ENCODE peak calls at places on chromosomes 16 and 17, in nine cellular contexts. Q is left lung; O is neuronal stem cell; W is A673; V is SJSA1; X is CD4-positive, CD25-positive, alpha-beta regulatory T cell; L is transverse colon; B is heart right ventricle; T is HCT116. N is an unnamed sample.

GRCh38 chr17:2700031-2700490 is 11.5 kb downstream of the CLUH start:
- DNase-seq in Q (peak), L (no peak), X (no peak), B (no peak), T (no peak), V (no peak), O (no peak), W (no peak), N (peak)

GRCh38 chr16:50624449-50624782 is 56.7 kb downstream of the SNX20 start:
- DNase-seq in W (no peak), V (no peak), L (no peak), O (no peak), T (no peak), B (no peak), X (no peak), Q (no peak), N (no peak)

GRCh38 chr17:73393962-73394361 is 82.2 kb upstream of the CDC42EP4 start:
- DNase-seq in X (no peak), B (no peak), V (no peak), O (no peak), T (peak), W (peak), L (no peak), Q (peak), N (no peak)

GRCh38 chr17:56834380-56835258 is 668 bp downstream of the DGKE start:
- DNase-seq in W (no peak), V (no peak), O (peak), Q (peak), B (peak), L (peak), T (no peak), X (peak), N (peak)

GRCh38 chr17:14304876-14305636 is 4.2 kb downstream of the HS3ST3B1 start:
- DNase-seq in L (no peak), O (no peak), V (no peak), T (no peak), B (no peak), Q (no peak), X (peak), W (no peak), N (peak)

GRCh38 chr16:15529673-15530072 is 95.3 kb downstream of the BMERB1 start:
- DNase-seq in Q (no peak), X (no peak), B (no peak), T (no peak), W (no peak), V (no peak), O (no peak), L (no peak), N (no peak)

GRCh38 chr16:89199241-89200123 is 855 bp downstream of the SLC22A31 start:
- DNase-seq in O (no peak), W (no peak), L (no peak), B (no peak), Q (peak), X (no peak), T (no peak), V (no peak), N (no peak)

GRCh38 chr16:22743401-22743800 is 70.6 kb upstream of the HS3ST2 start:
- DNase-seq in Q (no peak), V (no peak), B (no peak), T (no peak), X (no peak), O (no peak), W (no peak), L (no peak), N (no peak)

GRCh38 chr16:29994613-29995329 is 646 bp downstream of the HIRIP3 start:
- DNase-seq in W (peak), V (no peak), L (peak), O (no peak), X (no peak), B (peak), T (no peak), Q (peak), N (peak)

GRCh38 chr16:59039066-59039465 is 304.9 kb upstream of the GOT2 start:
- DNase-seq in L (no peak), W (no peak), V (no peak), B (no peak), X (no peak), T (no peak), O (no peak), Q (no peak), N (no peak)

GRCh38 chr16:28822520-28823290 is at the start of gene ATXN2L:
- DNase-seq in W (peak), L (peak), T (peak), Q (peak), O (peak), V (peak), X (peak), B (peak), N (peak)

GRCh38 chr17:36720131-36720530 is 118.7 kb downstream of the MRM1 start:
- DNase-seq in Q (no peak), T (no peak), L (no peak), W (no peak), X (no peak), V (no peak), B (no peak), O (no peak), N (no peak)

GRCh38 chr16:20178297-20178696 is 104.6 kb upstream of the GPR139 start:
- DNase-seq in V (no peak), X (no peak), L (no peak), Q (no peak), T (no peak), B (no peak), W (no peak), O (no peak), N (no peak)

GRCh38 chr16:81212830-81213465 is 25.5 kb upstream of the BCO1 start:
- DNase-seq in X (no peak), O (no peak), Q (no peak), T (no peak), W (peak), V (no peak), B (no peak), L (no peak), N (peak)

GRCh38 chr17:80254396-80255241 is 6.0 kb upstream of the RNF213 start:
- DNase-seq in O (no peak), V (peak), L (peak), Q (peak), B (no peak), T (peak), W (peak), X (peak), N (no peak)

GRCh38 chr16:67349172-67349571 is 22.6 kb downstream of the LRRC36 start:
- DNase-seq in B (no peak), W (peak), Q (no peak), T (peak), V (peak), O (no peak), L (no peak), X (peak), N (no peak)

GRCh38 chr17:412211-413015 is 59.8 kb upstream of the RPH3AL start:
- DNase-seq in T (peak), V (peak), O (peak), X (peak), W (peak), Q (no peak), L (peak), B (peak), N (peak)

GRCh38 chr17:19238167-19238505 is 970 bp downstream of the EPN2 start:
- DNase-seq in Q (peak), V (peak), X (no peak), T (no peak), W (peak), L (peak), B (peak), O (peak), N (peak)

GRCh38 chr16:89741342-89742014 is 20.1 kb downstream of the ZNF276 start:
- DNase-seq in T (no peak), B (no peak), O (no peak), X (no peak), V (no peak), W (no peak), Q (no peak), L (no peak), N (no peak)

GRCh38 chr17:68539536-68540469 is 27.6 kb downstream of the PRKAR1A start:
- DNase-seq in W (no peak), L (no peak), V (no peak), T (no peak), X (peak), O (peak), B (no peak), Q (no peak), N (no peak)
- H3K27ac ChIP-seq in W (no peak), L (no peak), V (no peak), T (no peak), X (no peak), O (no peak), B (peak), Q (peak), N (no peak)

GRCh38 chr17:40481106-40481505 is 20.3 kb downstream of the TNS4 start:
- DNase-seq in L (no peak), B (no peak), V (no peak), O (no peak), X (no peak), W (no peak), T (no peak), Q (no peak), N (no peak)
- H3K27ac ChIP-seq in L (no peak), B (no peak), V (no peak), O (no peak), X (peak), W (no peak), T (peak), Q (no peak), N (no peak)

GRCh38 chr17:8583954-8584353 is 46.6 kb downstream of the MYH10 start:
- DNase-seq in V (no peak), Q (no peak), L (no peak), T (no peak), W (no peak), X (no peak), O (no peak), B (no peak), N (no peak)

GRCh38 chr17:8576895-8577294 is 53.6 kb downstream of the MYH10 start:
- DNase-seq in W (no peak), O (no peak), X (no peak), L (no peak), B (no peak), Q (no peak), V (no peak), T (no peak), N (no peak)

GRCh38 chr17:8577868-8578267 is 52.7 kb downstream of the MYH10 start:
- DNase-seq in Q (no peak), X (peak), B (no peak), V (no peak), L (no peak), W (no peak), T (no peak), O (no peak), N (no peak)

GRCh38 chr17:8585911-8586310 is 44.6 kb downstream of the MYH10 start:
- DNase-seq in V (no peak), X (no peak), L (no peak), O (no peak), W (no peak), B (no peak), T (no peak), Q (no peak), N (no peak)

DNA sequence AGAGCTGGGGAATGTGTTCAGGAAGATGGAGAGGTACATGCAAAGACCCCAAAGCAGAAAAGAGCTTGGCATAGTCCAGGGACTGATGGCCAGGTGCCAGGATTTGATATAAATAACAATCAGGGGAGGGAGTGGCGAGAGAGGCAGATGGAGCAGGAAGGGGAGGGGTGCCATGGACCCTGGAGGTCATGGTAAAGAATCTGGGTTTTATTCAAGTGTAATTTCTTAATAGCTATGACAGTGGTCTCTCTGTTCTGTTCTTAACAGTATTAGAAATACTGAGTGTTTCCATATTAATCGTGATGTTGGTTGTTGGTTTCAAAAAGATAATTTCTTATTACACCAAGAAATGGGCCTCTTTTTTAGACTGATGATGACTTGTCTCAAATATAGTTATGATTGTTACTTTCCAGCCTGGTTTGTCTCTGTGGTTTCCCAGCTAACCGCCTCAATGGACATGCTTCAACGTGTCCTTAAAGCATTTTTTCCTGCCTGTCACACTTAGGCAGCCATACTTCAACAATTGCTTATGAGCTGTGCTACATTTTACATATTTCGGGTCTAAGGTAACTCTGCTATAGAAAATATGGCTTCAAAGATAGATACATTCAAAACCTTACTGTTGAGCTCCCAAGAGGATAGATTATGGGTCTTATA is 49.4 kb downstream of the MYH10 start:
- DNase-seq in B (no peak), L (no peak), X (no peak), T (no peak), O (no peak), V (no peak), Q (no peak), W (no peak), N (no peak)
- H3K27ac ChIP-seq in B (no peak), L (no peak), X (no peak), T (no peak), O (no peak), V (no peak), Q (no peak), W (no peak), N (no peak)

DNA sequence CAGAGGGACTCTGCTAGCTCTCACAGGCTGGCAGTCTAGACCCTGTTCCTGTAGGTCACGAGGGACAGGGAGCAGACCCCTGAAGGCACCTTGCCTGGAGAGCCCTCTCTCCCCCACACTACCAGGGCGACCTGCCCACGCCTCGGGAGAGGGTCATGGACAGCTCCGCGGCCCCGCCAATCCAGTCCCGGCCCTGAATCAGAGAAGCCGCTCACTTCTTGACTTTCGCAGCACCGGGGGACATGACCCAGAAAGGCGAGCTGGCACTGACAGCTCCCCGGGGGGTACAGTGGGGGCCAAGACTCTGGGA is 5.1 kb downstream of the KIFC3 start:
- DNase-seq in T (no peak), X (no peak), Q (no peak), L (no peak), O (no peak), V (no peak), W (no peak), B (no peak), N (no peak)
- H3K27ac ChIP-seq in T (peak), X (no peak), Q (peak), L (no peak), O (no peak), V (no peak), W (peak), B (peak), N (no peak)

GRCh38 chr17:82202981-82203380 is 9.7 kb downstream of the CCDC57 start:
- DNase-seq in W (no peak), Q (no peak), T (no peak), B (no peak), L (no peak), O (no peak), X (no peak), V (no peak), N (no peak)

GRCh38 chr17:82200135-82200534 is 12.5 kb downstream of the CCDC57 start:
- DNase-seq in T (no peak), V (no peak), O (no peak), X (no peak), W (no peak), L (no peak), Q (no peak), B (no peak), N (no peak)

GRCh38 chr17:82199496-82199895 is 13.1 kb downstream of the CCDC57 start:
- DNase-seq in T (no peak), B (no peak), V (no peak), L (no peak), Q (no peak), X (no peak), W (no peak), O (no peak), N (no peak)

GRCh38 chr17:82201498-82201910 is 11.1 kb downstream of the CCDC57 start:
- DNase-seq in L (no peak), V (no peak), W (no peak), T (no peak), Q (no peak), O (no peak), X (no peak), B (no peak), N (no peak)

DNA sequence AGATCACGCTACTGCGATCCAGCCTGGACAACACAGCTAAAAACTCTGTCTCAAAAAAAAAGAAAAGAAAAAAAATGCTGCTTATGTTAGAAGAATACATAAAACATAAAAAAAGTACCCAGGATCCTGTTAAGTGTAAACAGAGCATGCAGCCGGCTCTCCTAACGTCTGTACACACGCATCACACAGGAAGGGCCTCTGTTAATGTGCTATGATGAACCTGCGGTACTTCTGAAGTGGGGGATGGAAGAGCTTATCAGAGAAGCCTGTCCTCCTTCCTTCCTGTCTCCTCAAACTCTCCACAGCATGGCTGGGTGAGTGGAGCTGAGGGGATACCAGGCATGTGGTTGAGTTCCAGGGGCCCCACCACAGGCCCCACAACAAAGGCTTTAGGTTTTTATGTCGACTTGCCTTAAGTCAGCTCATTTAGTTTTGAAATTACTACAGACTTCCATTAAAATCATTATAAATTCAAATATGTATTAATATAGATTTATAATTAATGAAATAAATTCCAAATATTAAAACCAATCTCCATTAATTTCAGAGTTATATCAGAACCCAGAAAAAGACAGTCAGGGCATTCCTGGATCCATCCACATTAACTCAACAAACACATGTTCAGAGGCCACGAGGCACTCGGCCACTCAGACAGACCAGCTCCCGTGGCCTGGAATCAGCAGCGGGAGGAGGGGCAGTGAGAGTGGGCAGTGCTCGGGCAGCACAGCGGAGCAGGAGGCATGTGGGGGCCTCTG is 11.7 kb downstream of the CCDC57 start:
- DNase-seq in T (no peak), Q (no peak), B (no peak), X (peak), W (no peak), V (no peak), L (no peak), O (no peak), N (no peak)
- H3K27ac ChIP-seq in T (no peak), Q (no peak), B (no peak), X (peak), W (no peak), V (no peak), L (no peak), O (no peak), N (no peak)

GRCh38 chr17:10075919-10076318 is 122.5 kb downstream of the GAS7 start:
- DNase-seq in O (no peak), W (no peak), L (no peak), T (no peak), X (no peak), B (no peak), Q (no peak), V (no peak), N (no peak)
- H3K27ac ChIP-seq in O (no peak), W (no peak), L (no peak), T (no peak), X (no peak), B (no peak), Q (no peak), V (no peak), N (no peak)

GRCh38 chr17:15456486-15456885 is 10.9 kb downstream of the CDRT4 start:
- DNase-seq in Q (no peak), T (no peak), L (no peak), B (peak), X (no peak), W (no peak), V (no peak), O (no peak), N (no peak)

GRCh38 chr17:15453782-15454181 is 13.6 kb downstream of the CDRT4 start:
- DNase-seq in V (no peak), Q (no peak), T (no peak), O (no peak), B (no peak), W (no peak), X (no peak), L (no peak), N (no peak)

GRCh38 chr17:15453246-15453645 is 14.2 kb downstream of the CDRT4 start:
- DNase-seq in O (no peak), T (no peak), X (no peak), Q (no peak), V (peak), W (no peak), L (no peak), B (no peak), N (no peak)

GRCh38 chr17:15452746-15453145 is 14.7 kb downstream of the CDRT4 start:
- DNase-seq in L (no peak), X (no peak), W (no peak), T (no peak), B (no peak), Q (no peak), O (no peak), V (peak), N (no peak)

GRCh38 chr17:15454328-15454727 is 13.1 kb downstream of the CDRT4 start:
- DNase-seq in T (no peak), W (no peak), Q (no peak), V (no peak), B (no peak), O (no peak), X (no peak), L (no peak), N (no peak)
- H3K27ac ChIP-seq in T (no peak), W (no peak), Q (no peak), V (no peak), B (no peak), O (no peak), X (no peak), L (no peak), N (no peak)

GRCh38 chr16:27703545-27703944 is 153.6 kb downstream of the KATNIP start:
- DNase-seq in L (no peak), W (peak), B (no peak), T (no peak), O (no peak), V (peak), Q (no peak), X (no peak), N (no peak)
- H3K27ac ChIP-seq in L (no peak), W (no peak), B (no peak), T (no peak), O (no peak), V (peak), Q (no peak), X (no peak), N (no peak)

DNA sequence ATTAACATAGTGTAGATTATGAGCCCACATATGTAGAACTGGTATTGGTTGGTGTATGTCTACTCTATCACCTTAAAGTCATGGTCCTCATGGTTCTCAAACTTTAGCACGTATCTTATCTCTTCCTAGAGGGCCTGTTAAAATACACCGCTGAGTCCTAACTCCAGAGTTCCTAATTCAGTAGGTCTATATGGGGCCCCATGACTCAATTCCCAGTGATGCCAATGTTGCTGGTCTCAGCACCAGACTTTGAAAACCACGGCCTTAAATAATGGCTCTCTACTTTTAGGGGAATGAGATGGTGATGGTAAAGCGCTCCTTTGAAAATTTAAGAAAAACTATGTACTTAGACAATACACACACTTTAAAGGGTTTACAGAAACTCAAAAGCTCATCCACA is 36.6 kb downstream of the SMURF2 start:
- DNase-seq in T (no peak), X (no peak), O (no peak), B (no peak), W (no peak), V (no peak), Q (no peak), L (no peak), N (no peak)
- H3K27ac ChIP-seq in T (no peak), X (no peak), O (no peak), B (no peak), W (no peak), V (no peak), Q (no peak), L (no peak), N (no peak)

DNA sequence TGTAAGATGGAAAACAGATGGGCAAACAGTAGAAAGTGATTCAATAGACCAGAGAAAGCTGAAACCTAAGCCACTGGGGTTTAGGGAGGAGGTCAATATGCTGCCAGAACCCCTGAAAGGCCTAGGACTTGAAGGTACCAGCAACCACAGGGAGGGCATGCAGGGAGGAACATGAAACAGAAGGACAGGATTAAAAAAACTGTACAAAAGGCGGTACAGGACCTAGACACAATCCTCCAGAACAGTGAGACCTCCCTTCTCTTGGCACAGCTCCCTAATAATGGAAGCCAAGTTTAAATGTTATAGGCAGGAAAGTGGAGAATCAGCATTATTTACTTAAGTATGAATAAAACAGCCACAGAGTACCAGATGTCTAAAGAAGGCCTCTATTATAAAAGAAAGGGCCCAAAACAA is 105.5 kb downstream of the SPAG9 start:
- DNase-seq in W (peak), L (no peak), Q (no peak), X (no peak), T (no peak), O (no peak), V (peak), B (no peak), N (no peak)
- H3K27ac ChIP-seq in W (no peak), L (no peak), Q (peak), X (no peak), T (no peak), O (no peak), V (no peak), B (peak), N (no peak)

N was measured in WERI-Rb-1.